ENCODE peak calls at places on chromosomes 6 and 20, in four cellular contexts. M is WTC11, W is HepG2, K is K562. H is an unnamed sample.

GRCh38 chr6:20575125-20575524 is 40.9 kb downstream of the CDKAL1 start:
- DNase-seq in M (no peak), W (peak), K (peak), H (no peak)

GRCh38 chr6:87151786-87152527 is 3.4 kb upstream of the ZNF292 start:
- DNase-seq in K (no peak), W (no peak), M (peak), H (no peak)

GRCh38 chr6:30160791-30161261 is at the start of gene TRIM10:
- DNase-seq in K (no peak), M (no peak), W (no peak), H (no peak)

GRCh38 chr6:80425089-80425823 is 318.8 kb downstream of the BCKDHB start:
- DNase-seq in M (no peak), K (no peak), W (no peak), H (no peak)

GRCh38 chr6:157449610-157450009 is 68.6 kb downstream of the ZDHHC14 start:
- DNase-seq in K (no peak), W (no peak), M (no peak), H (no peak)

GRCh38 chr6:26268659-26269402 is 96.2 kb upstream of the BTN3A2 start:
- DNase-seq in W (peak), K (peak), M (peak), H (no peak)

GRCh38 chr6:109455161-109455501 is 441 bp downstream of the MICAL1 start:
- DNase-seq in M (peak), W (no peak), K (no peak), H (no peak)

GRCh38 chr6:21265264-21266044 is 328.1 kb upstream of the SOX4 start:
- DNase-seq in M (no peak), K (no peak), W (no peak), H (no peak)

GRCh38 chr6:2542858-2543218 is 207.9 kb downstream of the MYLK4 start:
- DNase-seq in W (peak), M (no peak), K (peak), H (no peak)

GRCh38 chr20:38970302-38970701 is 8.2 kb downstream of the DHX35 start:
- DNase-seq in M (no peak), K (no peak), W (no peak), H (no peak)

GRCh38 chr6:27604986-27605385 is 132.1 kb upstream of the ZNF184 start:
- DNase-seq in M (no peak), W (no peak), K (peak), H (peak)

GRCh38 chr6:27601668-27602254 is 128.9 kb upstream of the ZNF184 start:
- DNase-seq in K (peak), W (no peak), M (peak), H (peak)

GRCh38 chr6:27608916-27609883 is 136.3 kb upstream of the ZNF184 start:
- DNase-seq in M (no peak), K (no peak), W (peak), H (peak)

GRCh38 chr6:27599859-27600532 is 127.1 kb upstream of the ZNF184 start:
- DNase-seq in K (no peak), W (no peak), M (no peak), H (no peak)

GRCh38 chr6:27605401-27606342 is 132.8 kb upstream of the ZNF184 start:
- DNase-seq in K (peak), M (peak), W (peak), H (peak)
- TF ChIP-seq ELF4 in K (no peak), M (no peak), W (no peak), H (no peak)

DNA sequence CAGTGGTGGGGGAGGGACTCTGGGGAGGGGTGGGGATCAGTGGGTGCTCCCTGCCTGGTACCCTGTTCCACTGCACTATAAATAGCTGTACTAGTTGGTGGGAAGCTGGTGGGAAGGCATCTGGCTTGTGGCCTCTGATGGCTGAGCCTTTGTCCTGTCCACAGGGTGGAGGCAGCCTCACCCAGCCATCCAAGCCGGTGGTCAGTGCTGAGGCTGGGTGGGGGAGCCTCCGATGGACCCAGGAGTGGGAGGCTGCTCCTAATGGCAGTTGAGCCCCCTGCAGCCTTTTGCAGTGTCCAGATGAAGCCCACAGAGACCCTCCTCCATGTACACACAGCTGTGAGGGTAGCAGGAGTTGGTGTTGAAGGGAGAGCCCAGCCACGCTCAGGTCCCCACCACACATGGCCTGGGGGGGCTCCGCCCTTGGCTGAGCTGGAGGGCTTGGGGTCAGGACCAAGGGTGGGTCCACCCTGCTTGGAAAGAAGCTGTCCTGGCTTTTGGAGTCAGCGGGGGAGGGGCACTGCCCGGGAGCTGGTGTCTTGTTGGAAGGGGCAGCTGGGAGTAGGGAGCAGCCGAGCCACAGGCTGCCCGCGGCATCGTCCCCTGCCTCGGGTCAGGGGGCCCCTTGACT is 2.5 kb downstream of the PPDPF start:
- DNase-seq in M (no peak), K (no peak), W (no peak), H (no peak)
- TF ChIP-seq ELF4 in M (no peak), K (no peak), W (no peak), H (no peak)

DNA sequence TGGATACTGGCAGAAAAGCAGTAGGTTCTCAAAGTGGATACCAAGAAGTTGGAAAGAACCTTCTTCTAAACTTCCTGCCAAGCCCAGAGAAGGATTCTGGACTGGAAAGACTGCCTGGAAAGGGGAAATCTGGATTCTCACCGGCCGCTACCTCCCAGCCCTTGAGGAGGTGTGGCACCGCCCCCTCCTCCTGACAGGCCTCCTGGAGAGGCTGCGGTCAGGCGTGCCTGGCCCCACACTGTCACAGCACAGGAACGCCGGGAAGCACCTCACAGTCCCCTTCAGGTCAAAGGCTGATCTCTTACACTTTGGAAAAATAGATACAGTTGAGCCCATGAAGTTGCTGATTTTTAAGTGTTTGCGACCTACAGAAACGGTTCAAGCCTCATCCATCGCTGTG is 16.3 kb upstream of the PDE10A start:
- DNase-seq in M (no peak), W (no peak), K (no peak), H (peak)
- TF ChIP-seq ELF4 in M (no peak), W (no peak), K (no peak), H (no peak)

GRCh38 chr6:16736856-16737255 is 24.4 kb downstream of the ATXN1 start:
- DNase-seq in W (peak), K (no peak), M (no peak), H (no peak)

GRCh38 chr6:16741112-16742016 is 19.9 kb downstream of the ATXN1 start:
- DNase-seq in K (no peak), M (no peak), W (no peak), H (no peak)

GRCh38 chr6:16737389-16737788 is 23.9 kb downstream of the ATXN1 start:
- DNase-seq in M (no peak), K (no peak), W (no peak), H (no peak)

GRCh38 chr6:16737926-16738325 is 23.3 kb downstream of the ATXN1 start:
- DNase-seq in K (no peak), M (no peak), W (no peak), H (no peak)

GRCh38 chr6:16739329-16739801 is 21.9 kb downstream of the ATXN1 start:
- DNase-seq in W (peak), M (no peak), K (no peak), H (no peak)
- TF ChIP-seq ELF4 in W (no peak), M (no peak), K (no peak), H (no peak)

DNA sequence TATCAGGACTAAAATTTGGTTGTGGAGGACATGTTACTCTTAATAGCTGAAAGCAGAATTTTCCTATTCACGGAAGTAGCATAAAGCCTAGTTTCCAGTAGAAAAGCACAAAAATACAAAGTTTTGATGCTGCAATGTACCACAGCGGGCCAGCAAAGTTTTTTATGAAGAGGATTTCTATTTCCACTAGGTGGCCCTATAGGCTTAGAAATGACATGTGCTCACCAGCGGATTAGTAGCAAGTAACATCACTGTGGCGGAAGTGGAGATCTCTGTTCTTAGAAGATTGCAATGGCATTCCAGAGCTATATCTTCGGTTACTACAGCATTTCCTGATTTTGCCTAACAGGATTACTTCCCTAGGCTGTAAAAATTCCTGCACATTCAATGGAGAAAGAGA is 1219.0 kb upstream of the EYS start:
- DNase-seq in W (peak), M (no peak), K (peak), H (peak)
- TF ChIP-seq ELF4 in W (no peak), M (no peak), K (no peak), H (no peak)

GRCh38 chr6:133040025-133040838 is 200.9 kb upstream of the EYA4 start:
- DNase-seq in M (peak), K (no peak), W (peak), H (peak)
- TF ChIP-seq ELF4 in M (no peak), K (no peak), W (no peak), H (no peak)

GRCh38 chr6:11973238-11973637 is 38.9 kb upstream of the HIVEP1 start:
- DNase-seq in K (no peak), M (no peak), W (no peak), H (no peak)

GRCh38 chr6:11976489-11976888 is 35.6 kb upstream of the HIVEP1 start:
- DNase-seq in K (no peak), W (no peak), M (no peak), H (no peak)

GRCh38 chr6:11974089-11974488 is 38.0 kb upstream of the HIVEP1 start:
- DNase-seq in K (no peak), M (no peak), W (no peak), H (no peak)

GRCh38 chr6:11977193-11977592 is 34.9 kb upstream of the HIVEP1 start:
- DNase-seq in K (no peak), M (no peak), W (no peak), H (no peak)

GRCh38 chr6:11975353-11975977 is 36.6 kb upstream of the HIVEP1 start:
- DNase-seq in M (no peak), W (no peak), K (peak), H (no peak)
- TF ChIP-seq ELF4 in M (no peak), W (no peak), K (no peak), H (no peak)